ENCODE peak calls at places on chromosome 22, in four cellular contexts. L is endodermal cell, X is psoas muscle, M is AG08396. B is an unnamed sample.
A peak's percentile ranks its signal among the peaks of the same experiment; 100 is the strongest.

GRCh38 chr22:39574779-39575551 is 4.4 kb downstream of the CACNA1I start:
- DNase-seq in M (peak; percentile 91), X (peak; percentile 39), L (no peak), B (peak; percentile 91)

GRCh38 chr22:19716829-19717105 is 2.5 kb downstream of the SEPTIN5 start:
- DNase-seq in L (no peak), X (peak; percentile 14), M (no peak), B (no peak)

GRCh38 chr22:28899199-28899853 is 16.0 kb downstream of the ZNRF3 start:
- DNase-seq in L (no peak), X (no peak), M (peak; percentile 42), B (peak; percentile 75)

GRCh38 chr22:21832291-21833290 is 34.9 kb downstream of the MAPK1 start:
- DNase-seq in M (no peak), L (peak; percentile 68), X (peak; percentile 32), B (peak; percentile 31)

GRCh38 chr22:31526275-31526674 is 29.9 kb downstream of the SFI1 start:
- DNase-seq in L (no peak), M (no peak), X (no peak), B (no peak)

GRCh38 chr22:21791635-21792625 is 56.3 kb upstream of the YPEL1 start:
- DNase-seq in M (no peak), X (no peak), L (no peak), B (no peak)

GRCh38 chr22:37290737-37291136 is 8.4 kb downstream of the CYTH4 start:
- DNase-seq in X (no peak), L (no peak), M (peak; percentile 67), B (peak; percentile 73)

GRCh38 chr22:40203568-40203967 is 25.8 kb downstream of the TNRC6B start:
- DNase-seq in X (no peak), M (no peak), L (no peak), B (no peak)

GRCh38 chr22:40620464-40621046 is 16.0 kb downstream of the MRTFA start:
- DNase-seq in X (no peak), L (peak; percentile 6), M (peak; percentile 61), B (peak; percentile 65)

GRCh38 chr22:44575344-44576268 is 77.6 kb upstream of the RTL6 start:
- DNase-seq in M (no peak), X (no peak), L (no peak), B (no peak)

GRCh38 chr22:36365020-36365411 is 22.8 kb downstream of the MYH9 start:
- DNase-seq in X (peak; percentile 67), L (no peak), M (peak; percentile 77), B (peak; percentile 88)